ENCODE peak calls at places on chromosomes 12 and 14, in nine cellular contexts. E is substantia nigra; J is endodermal cell; M is EH; Q is Calu3; H is AG08396; F is activated CD8-positive, alpha-beta memory T cell treated with anti-CD3 and anti-CD28 coated beads, Interleukin-2, amount 10 ng/mL, durations not matched to agents 7 days and 5 days; B is spleen; S is activated gamma-delta T cell treated with anti-CD3 and anti-CD28 coated beads, Interleukin-2, amount 50 U/mL, for 16 hours. G is an unnamed sample.

GRCh38 chr14:105430535-105430934 is 10.9 kb downstream of the MTA1 start:
- DNase-seq in Q (peak), M (peak), B (no peak), S (no peak), E (no peak), F (no peak), J (no peak), H (peak), G (no peak)

GRCh38 chr14:30211326-30211725 is 283.7 kb upstream of the PRKD1 start:
- DNase-seq in H (no peak), S (no peak), E (no peak), J (no peak), F (no peak), B (no peak), M (peak), Q (no peak), G (no peak)

GRCh38 chr14:36818794-36819384 is 157.2 kb downstream of the PAX9 start:
- DNase-seq in Q (no peak), M (peak), E (no peak), F (no peak), S (no peak), J (no peak), H (no peak), B (no peak), G (no peak)

GRCh38 chr12:87982208-87982607 is 47.0 kb downstream of the C12orf50 start:
- DNase-seq in F (no peak), E (no peak), M (peak), Q (no peak), S (no peak), B (no peak), J (no peak), H (peak), G (no peak)

GRCh38 chr14:105350450-105351244 is 36.1 kb downstream of the PACS2 start:
- DNase-seq in J (no peak), F (no peak), Q (no peak), H (no peak), E (no peak), S (no peak), M (no peak), B (peak), G (no peak)

GRCh38 chr14:101508196-101508947 is 52.9 kb upstream of the DIO3 start:
- DNase-seq in E (no peak), M (no peak), S (no peak), F (no peak), J (peak), B (peak), Q (no peak), H (no peak), G (peak)

GRCh38 chr14:92610849-92611271 is 97.3 kb downstream of the RIN3 start:
- DNase-seq in J (no peak), E (no peak), F (no peak), M (peak), Q (no peak), H (no peak), B (no peak), S (no peak), G (no peak)

GRCh38 chr12:105343836-105344235 is 13.3 kb downstream of the C12orf75 start:
- DNase-seq in Q (no peak), E (no peak), S (no peak), J (no peak), H (no peak), M (no peak), B (no peak), F (no peak), G (no peak)

GRCh38 chr14:66000771-66001170 is 485.4 kb upstream of the CCDC196 start:
- DNase-seq in E (no peak), F (no peak), Q (no peak), S (no peak), M (no peak), J (no peak), B (no peak), H (no peak), G (no peak)

GRCh38 chr12:28191690-28192089 is 1.4 kb downstream of the CCDC91 start:
- DNase-seq in F (no peak), H (peak), J (peak), S (no peak), E (no peak), Q (peak), M (no peak), B (no peak), G (peak)

GRCh38 chr14:86257973-86258372 is 728.0 kb downstream of the FLRT2 start:
- DNase-seq in M (no peak), S (no peak), B (no peak), J (no peak), E (no peak), F (no peak), Q (no peak), H (no peak), G (no peak)

GRCh38 chr12:48998497-48999353 is 450 bp downstream of the DDN start:
- DNase-seq in H (peak), F (peak), S (no peak), B (peak), Q (peak), J (peak), E (no peak), M (peak), G (no peak)

GRCh38 chr12:33376153-33376552 is 63.5 kb downstream of the SYT10 start:
- DNase-seq in E (no peak), H (no peak), F (no peak), B (no peak), Q (no peak), M (no peak), J (no peak), S (no peak), G (no peak)

GRCh38 chr12:79567164-79567563 is 123.6 kb downstream of the PAWR start:
- DNase-seq in B (no peak), F (no peak), J (no peak), Q (no peak), E (no peak), S (no peak), M (no peak), H (no peak), G (no peak)

GRCh38 chr12:10634427-10634826 is 21.0 kb upstream of the MAGOHB start:
- DNase-seq in S (no peak), M (peak), H (peak), E (no peak), B (no peak), F (no peak), Q (no peak), J (no peak), G (no peak)

GRCh38 chr12:105921872-105922669 is 216.7 kb downstream of the NUAK1 start:
- DNase-seq in S (no peak), E (peak), B (no peak), F (no peak), M (no peak), H (no peak), Q (no peak), J (no peak), G (no peak)

GRCh38 chr14:99064262-99064954 is 207.6 kb downstream of the BCL11B start:
- DNase-seq in J (no peak), H (no peak), E (no peak), B (no peak), M (no peak), F (peak), Q (peak), S (no peak), G (no peak)

GRCh38 chr12:12017135-12017581 is 53.6 kb upstream of the BCL2L14 start:
- DNase-seq in E (no peak), J (peak), M (peak), B (no peak), Q (no peak), F (no peak), S (no peak), H (no peak), G (no peak)

GRCh38 chr12:44015333-44015941 is 179.6 kb downstream of the TMEM117 start:
- DNase-seq in S (no peak), M (peak), B (no peak), E (no peak), F (no peak), Q (peak), H (peak), J (no peak), G (no peak)

GRCh38 chr12:52249041-52249461 is 16.0 kb downstream of the KRT7 start:
- DNase-seq in F (no peak), Q (peak), S (no peak), J (peak), B (no peak), M (peak), E (peak), H (no peak), G (peak)

GRCh38 chr14:51552768-51553426 is 98.8 kb upstream of the FRMD6 start:
- DNase-seq in Q (peak), F (no peak), B (no peak), E (no peak), H (no peak), J (no peak), S (no peak), M (peak), G (peak)

GRCh38 chr14:90851327-90852036 is 35.3 kb upstream of the TTC7B start:
- DNase-seq in F (no peak), S (no peak), H (no peak), E (no peak), M (no peak), B (no peak), J (no peak), Q (no peak), G (no peak)